ENCODE peak calls at places on chromosomes 11 and 22, in eight cellular contexts. J is GM13977, F is cardiac muscle cell, S is lower lobe of right lung, I is type B pancreatic cell, L is adrenal gland, Q is uterus, O is GM10248. R is an unnamed sample.

GRCh38 chr11:131295986-131296385 is 74.4 kb upstream of the NTM start:
- DNase-seq in J (no peak), F (no peak), S (no peak), I (no peak), L (no peak), Q (no peak), O (no peak), R (no peak)

GRCh38 chr22:19419464-19420178 is 11.9 kb downstream of the HIRA start:
- DNase-seq in J (peak; percentile 69), F (peak; percentile 15), S (no peak), I (no peak), L (no peak), Q (no peak), O (peak; percentile 52), R (no peak)

GRCh38 chr11:122882809-122883681 is 486 bp downstream of the JHY start:
- DNase-seq in J (peak; percentile 45), F (no peak), S (peak; percentile 82), I (peak; percentile 79), L (peak; percentile 42), Q (peak; percentile 30), O (peak; percentile 36), R (peak; percentile 86)

GRCh38 chr22:47301820-47302475 is 539.5 kb downstream of the TBC1D22A start:
- DNase-seq in J (no peak), F (no peak), S (no peak), I (peak; percentile 48), L (no peak), Q (no peak), O (no peak), R (peak; percentile 56)

GRCh38 chr11:72591785-72592490 is 82.3 kb downstream of the PDE2A start:
- DNase-seq in J (no peak), F (no peak), S (no peak), I (no peak), L (no peak), Q (no peak), O (no peak), R (no peak)

GRCh38 chr11:2761131-2762030 is 61.6 kb upstream of the KCNQ1OT1 start:
- DNase-seq in J (no peak), F (no peak), S (peak; percentile 36), I (peak; percentile 55), L (peak; percentile 16), Q (no peak), O (no peak), R (peak; percentile 82)

GRCh38 chr22:21762712-21763581 is 27.4 kb upstream of the YPEL1 start:
- DNase-seq in J (peak; percentile 59), F (no peak), S (no peak), I (no peak), L (no peak), Q (no peak), O (peak; percentile 70), R (no peak)

GRCh38 chr11:65850217-65851082 is 7.5 kb downstream of the CFL1 start:
- DNase-seq in J (no peak), F (no peak), S (no peak), I (no peak), L (no peak), Q (no peak), O (no peak), R (no peak)

GRCh38 chr11:116976941-116977570 is 121.2 kb downstream of the SIK3 start:
- DNase-seq in J (no peak), F (peak; percentile 53), S (no peak), I (no peak), L (no peak), Q (no peak), O (no peak), R (no peak)

GRCh38 chr11:23723861-23724260 is 773.0 kb upstream of the LUZP2 start:
- DNase-seq in J (peak; percentile 12), F (no peak), S (no peak), I (no peak), L (no peak), Q (no peak), O (peak; percentile 7), R (no peak)

GRCh38 chr11:33560729-33561128 is 139.9 kb downstream of the C11orf91 start:
- DNase-seq in J (no peak), F (no peak), S (no peak), I (no peak), L (no peak), Q (no peak), O (no peak), R (no peak)

GRCh38 chr11:33558097-33558496 is 142.5 kb downstream of the C11orf91 start:
- DNase-seq in J (no peak), F (no peak), S (no peak), I (no peak), L (no peak), Q (no peak), O (no peak), R (no peak)

GRCh38 chr11:33554219-33554618 is 146.4 kb downstream of the C11orf91 start:
- DNase-seq in J (no peak), F (no peak), S (no peak), I (no peak), L (no peak), Q (no peak), O (no peak), R (no peak)

GRCh38 chr11:33559567-33559966 is 141.1 kb downstream of the C11orf91 start:
- DNase-seq in J (no peak), F (no peak), S (no peak), I (no peak), L (no peak), Q (no peak), O (no peak), R (no peak)

DNA sequence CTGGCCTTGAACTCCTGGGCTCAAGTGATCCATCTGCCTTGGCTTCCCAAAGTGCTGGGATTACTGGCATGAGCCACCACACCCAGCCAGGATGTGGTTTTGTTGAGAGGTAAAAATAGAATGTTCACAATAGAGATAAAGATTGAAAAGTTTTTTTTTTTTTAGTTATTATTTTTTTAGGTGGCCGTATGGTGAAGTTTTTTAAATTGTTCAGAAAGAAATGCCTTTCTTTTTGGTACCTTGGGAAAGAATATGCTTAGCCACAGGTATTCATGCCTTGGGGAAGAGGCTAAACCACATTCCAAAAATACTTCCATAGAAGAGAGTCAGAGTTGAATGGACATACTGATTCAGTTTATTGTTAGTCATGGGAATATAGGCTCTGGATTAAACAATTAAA is 143.4 kb downstream of the C11orf91 start:
- DNase-seq in J (no peak), F (peak; percentile 51), S (no peak), I (no peak), L (no peak), Q (no peak), O (no peak), R (no peak)
- TF ChIP-seq CTCF in J (no peak), F (no peak), S (no peak), I (no peak), L (no peak), Q (no peak), O (no peak), R (no peak)

DNA sequence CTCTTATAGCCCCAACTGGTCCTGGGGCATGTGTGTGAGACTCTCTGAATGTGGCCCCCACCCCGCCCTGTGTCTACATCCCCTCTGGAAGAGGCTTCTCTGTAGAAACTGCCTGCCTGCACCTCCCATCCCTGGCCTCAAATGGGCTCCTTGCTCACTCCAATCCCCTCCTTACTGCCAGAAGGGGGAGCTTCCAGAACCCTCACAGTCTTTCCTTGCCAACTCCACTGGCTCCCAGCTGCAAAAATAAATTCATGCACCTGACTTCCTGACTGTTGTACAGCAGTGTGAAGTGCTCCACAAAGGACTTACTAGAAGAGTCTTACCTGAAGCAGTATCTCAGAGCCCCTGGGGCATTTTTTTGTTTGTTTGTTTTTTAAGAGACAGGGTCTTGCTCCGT is 15.2 kb upstream of the SERPIND1 start:
- DNase-seq in J (no peak), F (no peak), S (no peak), I (no peak), L (no peak), Q (no peak), O (no peak), R (no peak)
- TF ChIP-seq CTCF in J (no peak), F (peak; percentile 26), S (no peak), I (no peak), L (no peak), Q (no peak), O (no peak), R (no peak)

DNA sequence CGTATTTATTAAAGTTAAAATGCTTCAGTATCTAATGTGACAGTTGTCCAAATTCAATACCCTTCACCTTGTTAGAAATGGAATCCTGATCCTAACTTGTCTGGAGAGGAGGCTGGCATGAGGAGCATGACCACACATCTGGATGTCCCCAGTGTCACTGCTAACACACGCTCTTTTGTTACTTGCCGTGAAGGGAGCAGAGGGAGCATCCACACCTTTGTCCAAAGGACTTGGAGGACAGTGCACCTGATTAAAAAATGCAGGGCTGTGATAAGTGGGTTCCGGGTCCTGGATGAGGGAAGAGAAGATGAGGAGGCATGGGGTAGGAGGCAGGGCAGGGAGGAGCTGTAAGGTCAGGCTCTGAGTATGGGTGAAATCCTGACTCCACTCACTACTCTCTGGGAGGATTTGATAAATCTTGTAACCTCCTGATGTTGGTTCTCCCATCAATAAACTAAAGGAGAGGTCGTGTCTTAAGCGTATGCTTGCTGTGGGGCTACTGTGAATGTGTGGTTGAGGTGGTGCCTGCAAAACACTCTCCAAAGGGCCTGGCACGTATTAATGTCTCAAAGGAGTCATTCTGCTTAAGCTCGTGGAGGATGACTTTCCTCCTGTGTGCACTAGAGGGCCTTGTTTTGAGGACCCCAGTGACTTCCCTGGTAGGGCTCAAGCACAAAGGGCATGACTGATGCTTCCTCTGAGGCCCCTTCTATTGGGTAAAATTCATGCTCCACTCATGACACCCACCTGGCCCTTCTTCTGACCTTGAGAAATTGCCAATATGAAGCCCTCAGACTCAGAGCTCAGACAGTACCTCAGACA is 16.8 kb upstream of the IGLL5 start:
- DNase-seq in J (no peak), F (no peak), S (no peak), I (peak; percentile 18), L (no peak), Q (no peak), O (no peak), R (no peak)
- TF ChIP-seq CTCF in J (no peak), F (no peak), S (no peak), I (peak; percentile 41), L (no peak), Q (no peak), O (peak; percentile 38), R (no peak)

GRCh38 chr11:36386411-36386810 is 90.3 kb downstream of the PRR5L start:
- DNase-seq in J (no peak), F (no peak), S (no peak), I (no peak), L (no peak), Q (no peak), O (no peak), R (no peak)

GRCh38 chr11:36389006-36389405 is 92.9 kb downstream of the PRR5L start:
- DNase-seq in J (no peak), F (no peak), S (no peak), I (no peak), L (no peak), Q (no peak), O (no peak), R (no peak)

GRCh38 chr11:36388086-36388485 is 92.0 kb downstream of the PRR5L start:
- DNase-seq in J (no peak), F (no peak), S (no peak), I (no peak), L (no peak), Q (no peak), O (no peak), R (no peak)

GRCh38 chr11:36383200-36383599 is 87.1 kb downstream of the PRR5L start:
- DNase-seq in J (no peak), F (no peak), S (no peak), I (no peak), L (no peak), Q (no peak), O (no peak), R (no peak)

DNA sequence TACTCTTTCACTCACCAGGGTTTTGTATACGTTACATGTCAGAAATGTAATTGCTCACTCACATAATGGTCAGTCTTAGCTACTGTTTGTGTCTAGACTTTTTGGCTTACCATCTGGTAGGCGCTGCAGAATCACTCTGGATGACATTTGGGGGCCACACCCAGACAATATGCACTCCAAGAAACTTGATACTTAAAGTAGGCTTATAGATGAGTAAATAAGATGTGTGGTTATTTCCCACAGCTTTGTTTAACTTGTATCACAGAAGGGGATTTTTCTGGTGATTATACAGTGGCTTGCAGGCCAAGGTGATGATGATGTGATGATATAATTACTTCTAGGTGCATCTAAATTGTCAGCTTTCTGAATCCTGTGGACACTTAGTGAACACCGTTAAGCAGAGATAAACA is 89.0 kb downstream of the PRR5L start:
- DNase-seq in J (no peak), F (peak; percentile 21), S (no peak), I (no peak), L (no peak), Q (no peak), O (no peak), R (no peak)
- TF ChIP-seq CTCF in J (no peak), F (no peak), S (no peak), I (no peak), L (no peak), Q (no peak), O (no peak), R (no peak)

R was measured in osteocyte.